ENCODE peak calls at places on chromosome 9, in six cellular contexts. Y, J, I, G, U and N are unnamed samples.

GRCh38 chr9:120538339-120538738 is 41.6 kb downstream of the CDK5RAP2 start:
- DNase-seq in J (no peak), Y (no peak), U (no peak), G (no peak), I (no peak), N (no peak)

GRCh38 chr9:75464726-75465125 is 376.4 kb downstream of the OSTF1 start:
- DNase-seq in I (no peak), U (no peak), J (no peak), Y (no peak), G (no peak), N (no peak)

GRCh38 chr9:124743686-124744348 is 27.3 kb downstream of the NR6A1 start:
- DNase-seq in G (no peak), I (no peak), U (no peak), J (no peak), Y (no peak), N (no peak)

GRCh38 chr9:75452512-75452911 is 364.2 kb downstream of the OSTF1 start:
- DNase-seq in U (no peak), I (no peak), G (no peak), Y (no peak), J (peak), N (no peak)

GRCh38 chr9:134539613-134540012 is 102.0 kb upstream of the COL5A1 start:
- DNase-seq in G (no peak), I (no peak), J (no peak), U (no peak), Y (no peak), N (no peak)

GRCh38 chr9:114002986-114003740 is 74.9 kb downstream of the AMBP start:
- DNase-seq in Y (no peak), U (no peak), G (no peak), J (no peak), I (no peak), N (no peak)

GRCh38 chr9:21317956-21318923 is 13.1 kb upstream of the IFNA5 start:
- DNase-seq in G (no peak), J (peak), Y (no peak), I (no peak), U (no peak), N (peak)

GRCh38 chr9:959914-960313 is 16.5 kb upstream of the DMRT3 start:
- DNase-seq in Y (no peak), I (no peak), U (no peak), G (no peak), J (peak), N (no peak)

GRCh38 chr9:4042966-4043365 is 256.9 kb downstream of the GLIS3 start:
- DNase-seq in Y (no peak), J (no peak), G (no peak), U (no peak), I (no peak), N (no peak)